ENCODE peak calls at places on chromosomes 12 and 14, in ten cellular contexts. Q, E, K, D, U, S, Y, O, B and W are unnamed samples.

GRCh38 chr12:54596526-54596946 is 8.1 kb upstream of the PPP1R1A start:
- DNase-seq in E (peak), Y (peak), U (peak), D (peak), K (peak), Q (peak), B (peak), S (peak), O (peak), W (no peak)

GRCh38 chr14:79379266-79379665 is 832.0 kb downstream of the DIO2 start:
- DNase-seq in D (no peak), B (no peak), U (no peak), S (no peak), Q (no peak), O (no peak), E (no peak), K (no peak), Y (no peak), W (no peak)

GRCh38 chr12:130933269-130933995 is 20.3 kb upstream of the ADGRD1 start:
- DNase-seq in Q (no peak), B (peak), O (no peak), D (no peak), E (no peak), Y (no peak), K (no peak), S (no peak), U (no peak), W (no peak)

GRCh38 chr12:8081228-8081920 is 700 bp upstream of the NECAP1 start:
- DNase-seq in Q (no peak), E (no peak), U (no peak), S (no peak), D (peak), O (no peak), Y (no peak), B (no peak), K (no peak), W (no peak)

GRCh38 chr12:95918194-95918993 is 24.0 kb downstream of the CCDC38 start:
- DNase-seq in U (peak), K (peak), B (no peak), E (peak), O (no peak), S (peak), Y (peak), Q (peak), D (no peak), W (no peak)

GRCh38 chr14:69518341-69519101 is 34.0 kb downstream of the PLEKHD1 start:
- DNase-seq in O (no peak), U (no peak), K (no peak), Y (no peak), Q (no peak), B (peak), D (no peak), E (no peak), S (peak), W (no peak)

GRCh38 chr12:65800928-65801327 is 23.4 kb upstream of the HMGA2 start:
- DNase-seq in B (no peak), S (peak), K (no peak), Y (no peak), U (no peak), E (no peak), O (no peak), D (no peak), Q (no peak), W (no peak)

GRCh38 chr14:102592969-102593840 is 756 bp downstream of the RCOR1 start:
- DNase-seq in Q (peak), Y (peak), E (peak), O (no peak), D (peak), U (no peak), K (peak), S (peak), B (peak), W (no peak)

GRCh38 chr14:68495101-68495637 is 297.7 kb downstream of the ZFP36L1 start:
- DNase-seq in S (no peak), Y (no peak), U (no peak), E (no peak), B (no peak), O (no peak), Q (no peak), K (no peak), D (no peak), W (no peak)

GRCh38 chr12:51811203-51811805 is 37.2 kb downstream of the FIGNL2 start:
- DNase-seq in O (no peak), S (no peak), B (no peak), U (no peak), D (no peak), Q (no peak), E (no peak), Y (no peak), K (no peak), W (no peak)

GRCh38 chr14:90579088-90579487 is 182.3 kb downstream of the CALM1 start:
- DNase-seq in B (no peak), U (no peak), S (no peak), Y (no peak), O (no peak), Q (no peak), K (no peak), E (no peak), D (peak), W (no peak)

GRCh38 chr14:105489607-105490317 is 1.3 kb upstream of the TEDC1 start:
- DNase-seq in B (peak), Q (peak), O (peak), Y (peak), U (peak), E (peak), S (peak), D (peak), K (peak), W (peak)

GRCh38 chr12:65570451-65571130 is 253.7 kb upstream of the HMGA2 start:
- DNase-seq in D (no peak), B (no peak), S (no peak), Y (peak), Q (no peak), O (no peak), U (no peak), E (no peak), K (no peak), W (no peak)

GRCh38 chr12:53755451-53756290 is 3.9 kb upstream of the CISTR start:
- DNase-seq in O (no peak), S (no peak), Q (no peak), B (no peak), K (no peak), U (no peak), E (peak), D (no peak), Y (peak), W (no peak)

GRCh38 chr14:106039400-106039799 is 513.0 kb downstream of the TMEM121 start:
- DNase-seq in E (no peak), Q (no peak), S (no peak), B (peak), K (no peak), U (peak), Y (no peak), O (no peak), D (no peak), W (no peak)

GRCh38 chr12:122421815-122422737 is at the start of gene CLIP1:
- DNase-seq in U (no peak), E (peak), D (peak), O (no peak), Y (peak), K (peak), Q (peak), B (peak), S (peak), W (no peak)

GRCh38 chr12:65168606-65169310 is 625 bp upstream of the LEMD3 start:
- DNase-seq in D (no peak), B (no peak), E (no peak), O (no peak), Q (no peak), Y (no peak), K (no peak), U (no peak), S (no peak), W (no peak)

GRCh38 chr14:24135834-24136683 is at the start of gene PSME1:
- DNase-seq in B (peak), Q (peak), E (peak), S (peak), K (peak), D (peak), Y (peak), U (peak), O (peak), W (peak)
- H3K27ac ChIP-seq in B (peak), Q (peak), E (no peak), S (peak), K (no peak), D (peak), Y (peak), U (peak), O (no peak), W (peak)

GRCh38 chr12:80593766-80594165 is 113.7 kb upstream of the MYF6 start:
- DNase-seq in K (no peak), O (peak), E (peak), Y (no peak), Q (no peak), B (no peak), S (peak), D (no peak), U (no peak), W (no peak)

GRCh38 chr12:80602455-80602854 is 105.0 kb upstream of the MYF6 start:
- DNase-seq in O (no peak), Q (no peak), U (no peak), Y (no peak), D (no peak), S (no peak), B (no peak), E (peak), K (no peak), W (no peak)

GRCh38 chr12:80598004-80598606 is 109.3 kb upstream of the MYF6 start:
- DNase-seq in B (no peak), U (peak), E (peak), K (no peak), Q (no peak), Y (no peak), S (peak), D (no peak), O (peak), W (no peak)

GRCh38 chr12:80596509-80596908 is 110.9 kb upstream of the MYF6 start:
- DNase-seq in U (no peak), B (no peak), K (no peak), O (no peak), Y (no peak), D (no peak), E (no peak), S (no peak), Q (no peak), W (no peak)
- H3K27ac ChIP-seq in U (no peak), B (no peak), K (no peak), O (no peak), Y (no peak), D (no peak), E (no peak), S (no peak), Q (no peak), W (no peak)

GRCh38 chr12:11813422-11813813 is 163.9 kb downstream of the ETV6 start:
- DNase-seq in S (peak), D (no peak), U (no peak), Q (no peak), O (no peak), Y (no peak), E (peak), K (no peak), B (no peak), W (no peak)

GRCh38 chr12:11815397-11815796 is 165.9 kb downstream of the ETV6 start:
- DNase-seq in D (no peak), Q (no peak), B (no peak), U (no peak), E (no peak), Y (no peak), S (no peak), O (no peak), K (no peak), W (no peak)

GRCh38 chr12:11812558-11813421 is 163.3 kb downstream of the ETV6 start:
- DNase-seq in E (peak), U (no peak), O (no peak), Y (no peak), S (peak), B (no peak), Q (no peak), D (no peak), K (peak), W (no peak)

GRCh38 chr12:11810962-11811361 is 161.5 kb downstream of the ETV6 start:
- DNase-seq in D (no peak), B (no peak), O (no peak), E (no peak), S (peak), Q (no peak), K (no peak), U (no peak), Y (no peak), W (no peak)

GRCh38 chr12:11814362-11814761 is 164.9 kb downstream of the ETV6 start:
- DNase-seq in E (peak), B (no peak), S (peak), Q (no peak), O (peak), U (no peak), K (no peak), Y (no peak), D (no peak), W (no peak)
- H3K27ac ChIP-seq in E (no peak), B (peak), S (no peak), Q (no peak), O (no peak), U (no peak), K (no peak), Y (no peak), D (no peak), W (no peak)

GRCh38 chr14:65446159-65446558 is 33.6 kb downstream of the FUT8 start:
- DNase-seq in K (no peak), O (no peak), U (no peak), S (peak), Y (no peak), E (peak), B (no peak), D (no peak), Q (no peak), W (no peak)
- H3K27ac ChIP-seq in K (no peak), O (no peak), U (no peak), S (no peak), Y (no peak), E (no peak), B (no peak), D (no peak), Q (no peak), W (no peak)

GRCh38 chr14:23528555-23528954 is 23.0 kb downstream of the ZFHX2 start:
- DNase-seq in B (no peak), O (no peak), U (no peak), K (no peak), Q (no peak), S (no peak), E (peak), D (no peak), Y (peak), W (no peak)
- H3K27ac ChIP-seq in B (no peak), O (no peak), U (no peak), K (no peak), Q (no peak), S (no peak), E (no peak), D (no peak), Y (peak), W (no peak)